ENCODE peak calls at places on chromosomes 4 and X, in ten cellular contexts. U, C, T, L, S, O, P, F, Q and E are unnamed samples.

GRCh38 chr4:126583509-126583908 is 1049.2 kb upstream of the INTU start:
- DNase-seq in L (no peak), S (peak; percentile 33), P (peak; percentile 58), F (no peak), T (no peak), C (no peak), Q (no peak), O (no peak), U (no peak), E (no peak)

GRCh38 chr4:57044279-57044678 is 65.6 kb downstream of the POLR2B start:
- DNase-seq in Q (no peak), P (no peak), S (peak; percentile 64), F (no peak), C (no peak), L (no peak), T (no peak), U (no peak), O (no peak), E (no peak)

GRCh38 chr4:138034871-138035270 is 207.3 kb downstream of the SLC7A11 start:
- DNase-seq in S (peak; percentile 90), P (no peak), L (no peak), T (peak; percentile 55), U (no peak), C (peak; percentile 5), F (no peak), Q (no peak), O (no peak), E (no peak)

GRCh38 chrX:68947882-68948605 is 119.2 kb downstream of the EFNB1 start:
- DNase-seq in C (no peak), F (no peak), T (no peak), U (no peak), S (no peak), L (no peak), P (peak; percentile 57), Q (no peak), O (peak; percentile 61), E (no peak)

GRCh38 chr4:10496200-10496599 is 39.0 kb upstream of the ZNF518B start:
- DNase-seq in C (no peak), L (no peak), F (no peak), U (no peak), O (no peak), S (no peak), Q (no peak), T (no peak), P (no peak), E (no peak)

GRCh38 chr4:304987-305680 is at the start of gene ZNF732:
- DNase-seq in P (peak; percentile 66), S (peak; percentile 84), Q (no peak), O (no peak), T (peak; percentile 73), C (no peak), L (no peak), F (no peak), U (no peak), E (peak; percentile 71)

GRCh38 chr4:125198916-125199315 is 115.8 kb upstream of the FAT4 start:
- DNase-seq in Q (no peak), O (no peak), C (no peak), P (no peak), T (peak; percentile 13), U (no peak), S (peak; percentile 57), L (no peak), F (no peak), E (no peak)

GRCh38 chrX:100995469-100995868 is 26.0 kb downstream of the ARL13A start:
- DNase-seq in T (peak; percentile 87), O (no peak), S (peak; percentile 88), L (no peak), P (no peak), Q (no peak), U (no peak), C (no peak), F (no peak), E (no peak)

GRCh38 chrX:3348191-3348590 is 1.7 kb upstream of the MXRA5 start:
- DNase-seq in F (no peak), C (no peak), S (no peak), O (no peak), P (no peak), L (no peak), T (no peak), U (no peak), Q (no peak), E (no peak)

GRCh38 chrX:101040197-101040596 is 11.7 kb downstream of the TRMT2B start:
- DNase-seq in T (no peak), P (no peak), U (no peak), C (no peak), Q (no peak), F (no peak), O (no peak), L (no peak), S (peak; percentile 15), E (no peak)

GRCh38 chr4:6972375-6972650 is 62.7 kb downstream of the TBC1D14 start:
- DNase-seq in U (no peak), T (no peak), F (no peak), O (no peak), C (no peak), P (no peak), S (no peak), L (no peak), Q (no peak), E (no peak)

GRCh38 chr4:38084984-38085383 is 124.8 kb downstream of the PTTG2 start:
- DNase-seq in S (peak; percentile 48), C (no peak), F (no peak), L (no peak), T (no peak), P (no peak), U (no peak), Q (no peak), O (no peak), E (no peak)

GRCh38 chr4:72631296-72631695 is 62.3 kb upstream of the ADAMTS3 start:
- DNase-seq in Q (peak; percentile 63), O (no peak), S (peak; percentile 84), F (no peak), U (no peak), C (no peak), P (peak; percentile 11), T (peak; percentile 96), L (peak; percentile 57), E (peak; percentile 74)

GRCh38 chr4:72448231-72448630 is 120.8 kb downstream of the ADAMTS3 start:
- DNase-seq in L (no peak), C (no peak), P (no peak), U (no peak), F (no peak), Q (no peak), T (no peak), O (no peak), S (peak; percentile 10), E (no peak)

GRCh38 chr4:176593943-176594342 is 198.8 kb downstream of the VEGFC start:
- DNase-seq in L (no peak), F (no peak), C (no peak), Q (no peak), U (no peak), P (no peak), S (no peak), T (no peak), O (no peak), E (no peak)

GRCh38 chr4:36010531-36010930 is 233.8 kb downstream of the ARAP2 start:
- DNase-seq in U (no peak), O (no peak), Q (no peak), C (no peak), T (peak; percentile 83), S (no peak), L (peak; percentile 9), F (no peak), P (no peak), E (no peak)
- H3K4me1 ChIP-seq in U (no peaks in the 10 kb centered on the region), O (no peaks in the 10 kb centered on the region), Q (no peaks in the 10 kb centered on the region), C (peaks cover 2% of the 10 kb centered on the region), T (no peaks in the 10 kb centered on the region), S (no peaks in the 10 kb centered on the region), L (no peaks in the 10 kb centered on the region), F (no peaks in the 10 kb centered on the region), P (no peaks in the 10 kb centered on the region), E (peaks cover 10% of the 10 kb centered on the region)

DNA sequence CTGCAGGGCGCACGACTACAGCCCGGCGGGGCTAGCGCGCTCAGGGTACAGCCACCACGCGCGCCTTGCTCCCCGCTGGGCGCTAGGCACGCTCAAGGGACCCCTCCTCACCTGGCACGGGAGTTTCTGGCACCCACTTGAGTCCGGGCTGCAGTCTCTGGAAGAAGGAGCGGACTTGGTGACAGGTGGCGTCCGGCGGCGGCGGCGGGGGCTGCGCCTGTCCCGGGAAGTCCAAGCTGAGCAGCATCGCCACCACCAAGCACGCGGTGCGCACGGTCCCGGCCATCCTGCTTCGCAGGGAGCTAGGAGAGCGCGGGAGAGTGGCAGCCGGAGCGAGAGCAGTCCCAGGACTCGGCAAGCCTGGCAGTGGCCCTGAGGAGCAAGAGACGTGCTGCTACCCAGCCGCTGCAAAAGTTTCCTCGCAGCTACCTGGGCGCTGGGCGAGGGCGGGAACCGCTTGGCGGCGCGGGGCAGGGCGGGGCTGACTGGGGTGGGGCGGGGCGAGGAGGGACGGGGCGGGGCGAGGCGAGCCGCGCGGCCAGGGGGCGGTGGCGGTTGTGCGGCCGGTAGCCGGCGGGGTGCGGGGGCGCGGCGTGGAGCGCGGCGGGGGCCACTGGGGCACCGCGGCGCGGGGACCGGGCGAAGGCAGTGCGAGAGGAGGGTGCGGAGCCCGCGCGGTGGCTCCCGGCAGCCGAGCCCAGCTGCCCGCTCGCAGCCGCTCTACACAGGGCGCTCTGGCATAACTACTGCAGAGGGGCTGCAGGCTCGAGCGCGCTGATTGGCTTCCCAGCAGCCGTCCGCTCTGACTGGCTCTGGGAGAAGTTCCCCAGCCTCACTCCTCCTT is at the start of gene GPC3:
- DNase-seq in T (no peak), C (peak; percentile 30), U (peak; percentile 88), P (peak; percentile 76), S (no peak), F (peak; percentile 32), Q (peak; percentile 18), L (peak; percentile 55), O (peak; percentile 73), E (peak; percentile 33)
- H3K4me3 ChIP-seq in T (no peak within 1 kb of the TSS), C (peak within 1 kb of the TSS; percentile 21), U (peak within 1 kb of the TSS; percentile 56), P (peak within 1 kb of the TSS; percentile 52), S (no peak within 1 kb of the TSS), F (no peak within 1 kb of the TSS), Q (peak within 1 kb of the TSS; percentile 39), L (peak within 1 kb of the TSS; percentile 58), O (peak within 1 kb of the TSS; percentile 66), E (peak within 1 kb of the TSS; percentile 35)

GRCh38 chrX:65073233-65073632 is 97.0 kb upstream of the ZC4H2 start:
- DNase-seq in U (no peak), P (no peak), L (no peak), C (no peak), O (no peak), S (no peak), T (no peak), F (no peak), Q (no peak), E (no peak)

DNA sequence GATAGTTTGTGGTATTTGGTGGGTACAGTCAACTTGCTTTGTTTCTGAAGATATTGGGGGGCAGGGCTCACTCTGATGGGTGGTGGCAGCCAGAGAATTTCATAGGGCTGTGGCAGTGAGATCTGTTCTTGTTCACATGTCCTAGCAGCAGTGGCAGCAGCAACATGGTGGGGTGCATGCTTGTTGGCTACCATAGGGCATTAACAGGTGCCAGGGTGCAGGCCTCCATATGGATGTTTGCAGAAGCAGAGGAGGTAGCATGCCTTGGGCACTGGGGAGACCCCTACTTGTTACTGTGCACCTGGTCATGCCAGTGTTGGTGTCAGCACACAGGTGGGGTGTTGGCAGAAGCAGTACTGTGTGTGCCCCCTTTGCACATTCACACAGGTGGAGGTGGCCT is 96.3 kb upstream of the ZC4H2 start:
- DNase-seq in T (no peak), U (no peak), L (no peak), S (no peak), O (no peak), P (no peak), F (no peak), Q (no peak), C (no peak), E (no peak)
- H3K9me3 ChIP-seq in T (no peaks in the 10 kb centered on the region), U (no peaks in the 10 kb centered on the region), L (peaks cover 13% of the 10 kb centered on the region), S (no peaks in the 10 kb centered on the region), O (peaks cover 35% of the 10 kb centered on the region), P (no peaks in the 10 kb centered on the region), F (peaks cover 4% of the 10 kb centered on the region), Q (peaks cover 10% of the 10 kb centered on the region), C (no peaks in the 10 kb centered on the region), E (no peaks in the 10 kb centered on the region)

GRCh38 chrX:154800508-154801207 is 4.6 kb downstream of the MPP1 start:
- DNase-seq in S (no peak), P (no peak), U (no peak), F (no peak), O (no peak), Q (no peak), C (peak; percentile 80), L (no peak), T (no peak), E (no peak)
- H3K4me1 ChIP-seq in S (peaks cover 10% of the 10 kb centered on the region), P (peaks cover 13% of the 10 kb centered on the region), U (peaks cover 15% of the 10 kb centered on the region), F (peaks cover 16% of the 10 kb centered on the region), O (peaks cover 53% of the 10 kb centered on the region), Q (peaks cover 8% of the 10 kb centered on the region), C (no peaks in the 10 kb centered on the region), L (peaks cover 11% of the 10 kb centered on the region), T (peaks cover 14% of the 10 kb centered on the region), E (peaks cover 12% of the 10 kb centered on the region)